ENCODE peak calls at places on chromosomes 4 and X, in nine cellular contexts. K, A, L, H, I, S, F, Z and U are unnamed samples.

GRCh38 chrX:1002611-1003010 is 209.8 kb downstream of the CRLF2 start:
- DNase-seq in I (no peak), S (no peak), A (no peak), F (no peak), H (no peak), L (no peak), K (no peak), Z (no peak), U (no peak)

GRCh38 chr4:147479817-147480216 is 1.1 kb upstream of the EDNRA start:
- DNase-seq in I (no peak), S (peak), Z (no peak), L (no peak), A (no peak), F (no peak), H (no peak), K (no peak), U (peak)

GRCh38 chr4:141905751-141906150 is 269.4 kb downstream of the IL15 start:
- DNase-seq in L (no peak), F (no peak), H (no peak), K (no peak), Z (no peak), A (no peak), S (no peak), I (no peak), U (peak)

GRCh38 chr4:98626350-98626749 is 32.1 kb downstream of the TSPAN5 start:
- DNase-seq in K (peak), Z (no peak), H (no peak), I (no peak), F (no peak), S (peak), L (no peak), A (no peak), U (peak)

GRCh38 chr4:7112656-7113055 is 44.8 kb upstream of the GRPEL1 start:
- DNase-seq in K (no peak), Z (no peak), H (no peak), S (peak), F (no peak), L (no peak), I (no peak), A (peak), U (no peak)

GRCh38 chr4:6316461-6317003 is 46.9 kb downstream of the WFS1 start:
- DNase-seq in K (no peak), L (no peak), Z (no peak), A (no peak), H (no peak), I (no peak), S (no peak), F (no peak), U (no peak)

GRCh38 chrX:132568291-132568690 is 79.5 kb upstream of the MBNL3 start:
- DNase-seq in A (no peak), S (no peak), I (no peak), Z (no peak), L (no peak), F (no peak), H (no peak), K (no peak), U (no peak)

GRCh38 chr4:8248091-8248490 is 21.5 kb upstream of the HTRA3 start:
- DNase-seq in F (no peak), A (no peak), K (no peak), I (no peak), H (no peak), L (no peak), Z (no peak), S (no peak), U (no peak)

GRCh38 chrX:40171513-40172168 is 73.9 kb upstream of the BCOR start:
- DNase-seq in Z (no peak), S (peak), H (peak), A (no peak), L (no peak), K (no peak), I (peak), F (no peak), U (no peak)

GRCh38 chrX:4547218-4547836 is 833.9 kb upstream of the PRKX start:
- DNase-seq in L (peak), F (no peak), Z (no peak), A (no peak), K (peak), H (peak), S (peak), I (peak), U (peak)

GRCh38 chrX:39576081-39576701 is 521.6 kb downstream of the BCOR start:
- DNase-seq in H (no peak), K (no peak), Z (peak), A (no peak), S (no peak), I (no peak), L (no peak), F (no peak), U (no peak)

GRCh38 chr4:122480023-122480422 is 23.5 kb upstream of the IL2 start:
- DNase-seq in K (no peak), A (no peak), I (no peak), S (no peak), H (no peak), Z (no peak), F (no peak), L (no peak), U (no peak)

GRCh38 chr4:20464381-20464780 is 212.7 kb downstream of the SLIT2 start:
- DNase-seq in I (no peak), L (no peak), H (no peak), F (no peak), A (no peak), S (no peak), Z (no peak), K (no peak), U (peak)

GRCh38 chrX:67545772-67546495 is 2.1 kb downstream of the AR start:
- DNase-seq in Z (no peak), A (peak), K (no peak), L (no peak), I (peak), S (peak), F (no peak), H (no peak), U (no peak)

GRCh38 chr4:91631335-91631734 is 672.4 kb upstream of the GRID2 start:
- DNase-seq in F (no peak), I (no peak), Z (no peak), K (no peak), A (no peak), S (no peak), H (no peak), L (no peak), U (no peak)

GRCh38 chr4:6093671-6094070 is 75.4 kb upstream of the C4orf50 start:
- DNase-seq in S (no peak), F (no peak), L (no peak), I (no peak), A (no peak), Z (no peak), H (no peak), K (no peak), U (no peak)

GRCh38 chrX:121146059-121146628 is 98.7 kb downstream of the GLUD2 start:
- DNase-seq in H (no peak), K (no peak), Z (no peak), A (no peak), L (no peak), I (no peak), S (no peak), F (no peak), U (no peak)

GRCh38 chrX:123884809-123885408 is 25.1 kb downstream of the XIAP start:
- DNase-seq in H (no peak), Z (peak), S (no peak), A (no peak), I (peak), L (peak), F (no peak), K (peak), U (no peak)

GRCh38 chr4:153780221-153780620 is 8.7 kb downstream of the SFRP2 start:
- DNase-seq in L (no peak), Z (no peak), S (no peak), K (no peak), I (no peak), H (no peak), F (no peak), A (no peak), U (peak)

GRCh38 chr4:156635046-156635445 is 336.6 kb downstream of the PDGFC start:
- DNase-seq in I (no peak), K (no peak), A (no peak), Z (no peak), S (no peak), L (no peak), F (no peak), H (no peak), U (no peak)

GRCh38 chr4:20323991-20324390 is 72.3 kb downstream of the SLIT2 start:
- DNase-seq in I (no peak), F (no peak), H (no peak), Z (no peak), S (no peak), L (no peak), K (no peak), A (no peak), U (no peak)

GRCh38 chr4:76310683-76311082 is 4.2 kb downstream of the STBD1 start:
- DNase-seq in A (no peak), I (no peak), H (no peak), K (no peak), S (no peak), L (no peak), Z (no peak), F (no peak), U (no peak)

GRCh38 chr4:25031077-25031606 is 396 bp upstream of the LGI2 start:
- DNase-seq in H (no peak), Z (no peak), S (peak), A (peak), K (no peak), I (peak), F (no peak), L (no peak), U (peak)

GRCh38 chr4:183504064-183504929 is 561 bp upstream of the ING2 start:
- DNase-seq in F (peak), H (peak), A (peak), I (peak), Z (peak), S (peak), L (peak), K (no peak), U (peak)

GRCh38 chr4:168908093-168908492 is 102.0 kb downstream of the CBR4 start:
- DNase-seq in L (peak), I (no peak), Z (no peak), S (no peak), A (no peak), F (no peak), K (no peak), H (no peak), U (no peak)

GRCh38 chr4:1058198-1058996 is 47.0 kb downstream of the FGFRL1 start:
- DNase-seq in A (peak), H (no peak), Z (no peak), F (no peak), I (no peak), L (no peak), K (no peak), S (peak), U (no peak)

GRCh38 chrX:38664285-38664684 is 102.9 kb downstream of the TSPAN7 start:
- DNase-seq in L (peak), K (no peak), Z (peak), I (no peak), A (no peak), S (no peak), H (no peak), F (no peak), U (no peak)

GRCh38 chrX:84710611-84711010 is 208.4 kb upstream of the HDX start:
- DNase-seq in I (no peak), K (no peak), H (no peak), A (no peak), S (no peak), F (no peak), Z (no peak), L (no peak), U (no peak)

GRCh38 chr4:151324449-151325319 is 721 bp downstream of the SH3D19 start:
- DNase-seq in K (peak), A (peak), H (no peak), Z (no peak), I (peak), L (peak), S (peak), F (no peak), U (no peak)

GRCh38 chr4:57109847-57110634 is at the start of gene IGFBP7:
- DNase-seq in S (peak), K (no peak), Z (no peak), F (no peak), H (no peak), I (peak), A (peak), L (no peak), U (no peak)

GRCh38 chr4:47835489-47835888 is 2.4 kb downstream of the CORIN start:
- DNase-seq in K (no peak), S (no peak), F (no peak), Z (no peak), H (no peak), L (no peak), I (no peak), A (no peak), U (no peak)

GRCh38 chr4:152415980-152416379 is 119.9 kb downstream of the FBXW7 start:
- DNase-seq in L (no peak), S (no peak), I (no peak), F (no peak), Z (no peak), K (no peak), H (no peak), A (no peak), U (no peak)